ENCODE peak calls at places on chromosomes 13 and 19, in ten cellular contexts. U, K, Y, D, O, H, X, F, B and Z are unnamed samples.

GRCh38 chr19:49847731-49848696 is 2.9 kb upstream of the PTOV1 start:
- DNase-seq in U (no peak), K (no peak), Y (no peak), D (no peak), O (no peak), H (no peak), X (no peak), F (no peak), B (no peak), Z (no peak)

GRCh38 chr19:32599736-32600157 is 18.8 kb downstream of the PDCD5 start:
- DNase-seq in U (no peak), K (no peak), Y (no peak), D (no peak), O (peak), H (peak), X (no peak), F (peak), B (peak), Z (peak)

GRCh38 chr19:3612901-3613741 is 6.4 kb upstream of the TBXA2R start:
- DNase-seq in U (no peak), K (peak), Y (peak), D (no peak), O (no peak), H (no peak), X (peak), F (no peak), B (peak), Z (no peak)

GRCh38 chr13:98428256-98428966 is 148.5 kb downstream of the STK24 start:
- DNase-seq in U (no peak), K (no peak), Y (no peak), D (no peak), O (no peak), H (no peak), X (no peak), F (no peak), B (no peak), Z (no peak)

GRCh38 chr19:13054605-13055212 is 47.9 kb downstream of the LYL1 start:
- DNase-seq in U (no peak), K (no peak), Y (no peak), D (no peak), O (no peak), H (no peak), X (no peak), F (no peak), B (peak), Z (no peak)

GRCh38 chr19:55146078-55146647 is 2.8 kb downstream of the TNNT1 start:
- DNase-seq in U (no peak), K (no peak), Y (peak), D (no peak), O (peak), H (no peak), X (no peak), F (no peak), B (peak), Z (peak)

GRCh38 chr19:15317392-15318011 is 14.8 kb downstream of the BRD4 start:
- DNase-seq in U (no peak), K (no peak), Y (no peak), D (no peak), O (no peak), H (no peak), X (no peak), F (no peak), B (no peak), Z (no peak)

GRCh38 chr19:47357788-47358680 is 8.9 kb downstream of the DHX34 start:
- DNase-seq in U (no peak), K (no peak), Y (peak), D (no peak), O (no peak), H (no peak), X (no peak), F (no peak), B (peak), Z (no peak)

GRCh38 chr13:29454931-29455481 is 140.5 kb downstream of the SLC7A1 start:
- DNase-seq in U (peak), K (no peak), Y (peak), D (no peak), O (no peak), H (no peak), X (no peak), F (no peak), B (peak), Z (peak)

GRCh38 chr13:101747039-101747438 is 294.6 kb downstream of the ITGBL1 start:
- DNase-seq in U (no peak), K (no peak), Y (no peak), D (no peak), O (no peak), H (no peak), X (no peak), F (no peak), B (no peak), Z (no peak)

GRCh38 chr13:70424428-70424827 is 316.2 kb upstream of the KLHL1 start:
- DNase-seq in U (no peak), K (no peak), Y (peak), D (no peak), O (peak), H (no peak), X (no peak), F (no peak), B (peak), Z (no peak)

GRCh38 chr19:17402982-17403855 is 2.2 kb downstream of the BST2 start:
- DNase-seq in U (peak), K (peak), Y (peak), D (no peak), O (no peak), H (peak), X (peak), F (no peak), B (peak), Z (peak)

GRCh38 chr19:48403606-48404005 is 10.1 kb downstream of the GRIN2D start:
- DNase-seq in U (peak), K (no peak), Y (peak), D (no peak), O (no peak), H (peak), X (no peak), F (no peak), B (peak), Z (peak)

GRCh38 chr13:59497845-59498244 is 665.9 kb downstream of the DIAPH3 start:
- DNase-seq in U (no peak), K (no peak), Y (no peak), D (no peak), O (no peak), H (no peak), X (no peak), F (no peak), B (no peak), Z (no peak)

GRCh38 chr19:5113101-5113557 is 144.2 kb downstream of the KDM4B start:
- DNase-seq in U (no peak), K (no peak), Y (no peak), D (no peak), O (no peak), H (no peak), X (no peak), F (no peak), B (no peak), Z (no peak)

GRCh38 chr13:65330691-65331090 is 1899.4 kb downstream of the PCDH9 start:
- DNase-seq in U (no peak), K (no peak), Y (no peak), D (no peak), O (no peak), H (no peak), X (no peak), F (no peak), B (no peak), Z (no peak)